ENCODE peak calls at places on chromosomes 12 and 14, in ten cellular contexts. M is tibial artery; B is A673; Q is CD8-positive, alpha-beta T cell; H is heart left ventricle; I is body of pancreas; C is left ventricle myocardium inferior; Y is fibroblast of lung; Z is Peyer's patch; W is SK-N-SH. A is an unnamed sample.
A peak's percentile ranks its signal among the peaks of the same experiment; 100 is the strongest.

GRCh38 chr12:118436002-118436724 is 59.8 kb downstream of the SUDS3 start:
- DNase-seq in Q (no peak), Z (no peak), M (no peak), Y (no peak), H (no peak), B (peak; percentile 47), C (no peak), W (peak; percentile 27), I (no peak), A (no peak)

GRCh38 chr14:105309371-105309770 is 5.2 kb upstream of the PACS2 start:
- DNase-seq in Q (no peak), B (no peak), C (no peak), M (no peak), Y (no peak), H (no peak), W (peak; percentile 2), Z (no peak), I (peak; percentile 73), A (no peak)

GRCh38 chr14:78840898-78841297 is 670.7 kb downstream of the NRXN3 start:
- DNase-seq in Y (no peak), C (no peak), Q (no peak), Z (no peak), H (no peak), M (no peak), B (no peak), W (peak; percentile 2), I (no peak), A (no peak)

GRCh38 chr14:33451211-33451610 is 499.7 kb downstream of the EGLN3 start:
- DNase-seq in Z (no peak), C (no peak), H (no peak), Y (no peak), W (no peak), M (no peak), B (no peak), Q (no peak), I (no peak), A (no peak)

GRCh38 chr14:37597538-37598084 is 2.2 kb downstream of the TTC6 start:
- DNase-seq in B (no peak), M (no peak), H (no peak), I (no peak), W (no peak), Q (no peak), Z (no peak), Y (no peak), C (no peak), A (no peak)

GRCh38 chr12:125533434-125534029 is 468.3 kb downstream of the AACS start:
- DNase-seq in M (no peak), H (no peak), C (peak; percentile 17), Q (no peak), B (peak; percentile 68), Z (no peak), Y (no peak), W (peak; percentile 80), I (peak; percentile 34), A (no peak)

GRCh38 chr12:12491634-12492033 is 71.0 kb downstream of the DUSP16 start:
- DNase-seq in Y (no peak), M (no peak), Z (no peak), B (no peak), I (no peak), Q (no peak), C (no peak), H (no peak), W (no peak), A (no peak)

GRCh38 chr12:104651812-104652211 is 195.1 kb downstream of the CHST11 start:
- DNase-seq in Y (no peak), H (no peak), I (no peak), M (no peak), Z (no peak), W (no peak), Q (no peak), C (no peak), B (no peak), A (no peak)

GRCh38 chr14:20690848-20691640 is 2.5 kb downstream of the ANG start:
- DNase-seq in H (peak; percentile 28), I (peak; percentile 81), C (no peak), M (peak; percentile 43), B (peak; percentile 74), Y (peak; percentile 76), W (peak; percentile 73), Z (peak; percentile 38), Q (peak; percentile 10), A (peak; percentile 63)
- TF ChIP-seq CTCF in H (peak; percentile 86), I (peak; percentile 72), C (peak; percentile 94), M (peak; percentile 77), B (peak; percentile 88), Y (peak; percentile 92), W (peak; percentile 81), Z (peak; percentile 94), Q (peak; percentile 98), A (peak; percentile 88)

DNA sequence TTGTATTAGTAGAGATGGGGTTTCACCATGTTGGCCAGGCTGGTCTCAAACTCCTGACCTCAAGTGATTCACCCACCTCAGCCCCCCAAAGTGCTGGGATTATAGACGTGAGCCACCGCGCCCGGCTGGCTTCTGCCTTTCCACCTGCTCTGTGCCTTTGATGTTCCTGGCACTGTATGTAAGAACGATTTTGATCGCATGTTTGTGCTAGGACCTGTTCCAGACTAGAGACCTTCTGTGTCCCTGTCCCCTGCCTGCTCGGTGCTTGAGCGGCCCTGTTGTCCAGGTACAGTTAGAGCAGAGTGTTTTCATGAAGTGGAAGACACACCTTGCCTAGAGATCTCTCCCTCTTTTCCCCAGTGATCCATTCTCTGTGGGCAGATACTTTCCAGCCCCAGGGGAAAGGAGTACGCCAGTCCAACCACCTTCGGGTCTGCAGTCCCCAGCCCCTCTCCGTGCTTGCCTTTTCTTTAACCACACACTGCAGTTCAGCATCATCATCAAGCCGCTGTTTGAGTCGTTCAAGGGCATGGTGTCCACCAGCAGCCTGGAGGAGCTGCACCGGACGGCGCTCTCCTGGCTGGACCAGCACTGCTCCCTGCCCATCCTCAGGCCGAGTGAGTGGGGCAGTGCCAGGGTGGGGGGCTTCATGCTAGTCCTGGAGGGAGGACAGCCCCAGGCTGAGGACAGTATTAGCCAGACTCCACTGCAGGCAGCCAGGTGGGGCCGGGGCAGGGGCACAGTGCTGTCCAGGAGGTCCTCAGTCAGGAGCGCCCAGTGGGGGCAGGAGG is 33.4 kb downstream of the IL31 start:
- DNase-seq in Q (no peak), B (no peak), Z (no peak), I (no peak), Y (no peak), H (no peak), M (no peak), C (no peak), W (no peak), A (no peak)
- H3K36me3 ChIP-seq in Q (peaks cover 47% of the 10 kb centered on the region), B (no peaks in the 10 kb centered on the region), Z (peaks cover 73% of the 10 kb centered on the region), I (peaks cover 35% of the 10 kb centered on the region), Y (peaks cover 11% of the 10 kb centered on the region), H (peaks cover 86% of the 10 kb centered on the region), M (peaks cover 86% of the 10 kb centered on the region), C (peaks cover 65% of the 10 kb centered on the region), W (no peaks in the 10 kb centered on the region), A (peaks cover 15% of the 10 kb centered on the region)

GRCh38 chr14:23612802-23613201 is 23.4 kb upstream of the DHRS2 start:
- DNase-seq in W (no peak), Z (no peak), M (no peak), Y (no peak), I (no peak), B (no peak), H (no peak), Q (no peak), C (no peak), A (no peak)
- TF ChIP-seq CTCF in W (no peak), Z (no peak), M (no peak), Y (no peak), I (no peak), B (no peak), H (no peak), Q (no peak), C (no peak), A (no peak)

DNA sequence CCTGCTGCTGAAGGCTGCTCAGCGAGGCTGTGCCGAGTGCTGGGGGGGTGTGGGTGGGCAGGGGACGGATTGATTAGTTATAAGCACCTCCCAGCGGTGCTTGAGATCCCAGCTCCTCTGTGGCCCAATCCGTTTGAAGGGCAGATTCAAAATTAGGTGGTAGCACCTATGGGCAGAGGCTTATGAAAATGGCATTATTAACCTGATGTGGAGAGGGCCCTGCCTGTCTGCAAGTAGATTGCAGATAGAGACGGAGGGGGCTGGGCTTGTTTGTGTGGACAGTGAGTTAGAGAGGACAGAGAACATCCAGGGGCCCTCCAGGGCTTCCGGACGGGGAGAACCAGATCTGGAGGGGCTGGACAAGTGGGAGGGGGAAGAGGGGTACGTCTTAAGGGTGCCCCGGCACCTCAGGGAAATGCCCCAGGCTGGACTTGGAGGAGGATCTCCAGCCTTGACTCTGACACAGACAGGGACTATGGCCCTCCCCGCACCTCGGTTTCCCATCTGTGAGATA is at the start of gene RTL1:
- DNase-seq in W (peak; percentile 58), Y (no peak), B (no peak), Q (no peak), Z (no peak), C (no peak), H (no peak), I (no peak), M (no peak), A (no peak)
- H3K36me3 ChIP-seq in W (no peaks in the 10 kb centered on the region), Y (peaks cover 12% of the 10 kb centered on the region), B (no peaks in the 10 kb centered on the region), Q (no peaks in the 10 kb centered on the region), Z (no peaks in the 10 kb centered on the region), C (no peaks in the 10 kb centered on the region), H (no peaks in the 10 kb centered on the region), I (no peaks in the 10 kb centered on the region), M (peaks cover 3% of the 10 kb centered on the region), A (no peaks in the 10 kb centered on the region)